ENCODE peak calls at places on chromosomes 4 and X, in four cellular contexts. X is IMR-90, W is H1, V is mesendoderm. Q is an unnamed sample.
A peak's percentile ranks its signal among the peaks of the same experiment; 100 is the strongest.

GRCh38 chrX:40008841-40009461 is 88.8 kb downstream of the BCOR start:
- DNase-seq in X (no peak), V (peak; percentile 78), W (no peak), Q (peak; percentile 75)

GRCh38 chr4:177442623-177443155 is 452 bp upstream of the AGA start:
- DNase-seq in X (no peak), W (no peak), V (no peak), Q (no peak)

GRCh38 chrX:77446840-77447239 is 349 bp upstream of the FGF16 start:
- DNase-seq in V (peak; percentile 1), W (no peak), X (no peak), Q (no peak)

GRCh38 chrX:9681422-9681821 is 84.2 kb downstream of the GPR143 start:
- DNase-seq in W (no peak), V (no peak), X (peak; percentile 65), Q (no peak)

GRCh38 chr4:183437452-183437851 is 7.0 kb upstream of the CDKN2AIP start:
- DNase-seq in W (no peak), V (no peak), X (no peak), Q (no peak)

GRCh38 chr4:189278559-189279165 is 662.0 kb upstream of the FRG1 start:
- DNase-seq in X (peak; percentile 72), V (peak; percentile 21), W (no peak), Q (no peak)

GRCh38 chr4:47222276-47222675 is 190.9 kb downstream of the GABRB1 start:
- DNase-seq in V (no peak), W (no peak), X (peak; percentile 22), Q (no peak)

GRCh38 chr4:7967501-7968261 is 28.0 kb upstream of the AFAP1 start:
- DNase-seq in V (no peak), X (peak; percentile 54), W (no peak), Q (no peak)

GRCh38 chrX:150635952-150636351 is 57.2 kb upstream of the MTMR1 start:
- DNase-seq in V (no peak), X (peak; percentile 84), W (no peak), Q (no peak)

GRCh38 chrX:16114640-16115039 is 8.7 kb upstream of the GRPR start:
- DNase-seq in X (peak; percentile 83), W (no peak), V (no peak), Q (no peak)

GRCh38 chr4:139522457-139522856 is 33.6 kb downstream of the SETD7 start:
- DNase-seq in V (peak; percentile 33), X (no peak), W (no peak), Q (no peak)

GRCh38 chr4:1297456-1298325 is 8.0 kb downstream of the MAEA start:
- DNase-seq in W (no peak), V (peak; percentile 55), X (no peak), Q (no peak)

GRCh38 chrX:107204063-107204605 is 2.1 kb downstream of the NUP62CL start:
- DNase-seq in W (no peak), V (peak; percentile 15), X (no peak), Q (no peak)

GRCh38 chrX:45527834-45528233 is 327.2 kb upstream of the DIPK2B start:
- DNase-seq in V (no peak), X (peak; percentile 29), W (no peak), Q (no peak)

GRCh38 chrX:10508891-10509290 is 111.5 kb downstream of the MID1 start:
- DNase-seq in V (no peak), W (no peak), X (no peak), Q (no peak)

GRCh38 chr4:16439003-16439402 is 212.7 kb upstream of the TAPT1 start:
- DNase-seq in X (peak; percentile 43), V (no peak), W (no peak), Q (no peak)

GRCh38 chr4:39936565-39937418 is 40.9 kb downstream of the PDS5A start:
- DNase-seq in W (no peak), V (peak; percentile 64), X (no peak), Q (no peak)

GRCh38 chr4:40168070-40168469 is 28.8 kb upstream of the RHOH start:
- DNase-seq in X (no peak), V (no peak), W (no peak), Q (no peak)

GRCh38 chrX:56745019-56745418 is 16.0 kb downstream of the NBDY start:
- DNase-seq in X (peak; percentile 78), V (no peak), W (no peak), Q (no peak)

GRCh38 chr4:123816462-123816861 is 419.9 kb downstream of the SPRY1 start:
- DNase-seq in X (no peak), V (peak; percentile 18), W (no peak), Q (no peak)

GRCh38 chr4:153342751-153343552 is 1.5 kb upstream of the MND1 start:
- DNase-seq in V (no peak), X (no peak), W (no peak), Q (no peak)

GRCh38 chrX:69365755-69366154 is 138.4 kb upstream of the NALF2 start:
- DNase-seq in V (no peak), X (no peak), W (no peak), Q (no peak)

GRCh38 chr4:89000844-89001360 is 56.1 kb downstream of the FAM13A start:
- DNase-seq in W (no peak), X (peak; percentile 60), V (no peak), Q (no peak)

GRCh38 chr4:15385928-15386327 is 41.9 kb upstream of the C1QTNF7 start:
- DNase-seq in X (no peak), W (no peak), V (no peak), Q (no peak)

GRCh38 chrX:19751068-19751467 is 136.3 kb downstream of the SH3KBP1 start:
- DNase-seq in X (no peak), V (peak; percentile 14), W (no peak), Q (no peak)

GRCh38 chrX:42577936-42578335 is 200.0 kb downstream of the PPP1R2C start:
- DNase-seq in W (no peak), V (no peak), X (no peak), Q (no peak)

GRCh38 chrX:125205918-125206665 is 113.6 kb upstream of the TEX13C start:
- DNase-seq in W (no peak), X (no peak), V (peak; percentile 82), Q (peak; percentile 66)

DNA sequence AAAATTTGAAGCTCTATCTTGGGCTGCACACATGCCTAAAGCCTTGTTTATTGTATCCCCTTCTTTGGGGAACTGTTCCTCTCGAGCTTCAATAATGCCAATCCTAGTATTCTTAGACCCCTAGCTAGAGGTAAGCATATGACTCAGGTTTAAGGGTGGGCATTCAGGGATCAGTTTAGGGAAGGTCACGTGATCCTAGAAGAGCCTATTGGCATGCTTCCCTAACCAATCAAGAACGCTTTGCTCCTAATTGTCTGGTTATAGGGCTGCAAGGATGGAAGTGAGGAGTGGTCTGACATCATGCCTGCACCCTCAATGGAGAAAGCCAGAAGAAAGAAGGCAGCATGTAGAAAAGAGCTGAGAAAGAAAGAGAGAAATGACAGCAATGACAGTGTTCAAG is 46.9 kb downstream of the TLR10 start:
- DNase-seq in V (no peak), X (no peak), W (no peak), Q (no peak)
- H3K56ac ChIP-seq in V (no peak overlapping the region), X (no peak overlapping the region), W (no peak overlapping the region), Q (no peak overlapping the region)

GRCh38 chr4:74038161-74039064 is at the start of gene CXCL3:
- DNase-seq in X (peak; percentile 40), V (peak; percentile 67), W (no peak), Q (peak; percentile 76)
- H2BK120ac ChIP-seq in X (peak within 1 kb of the TSS; percentile 92), V (no peak within 1 kb of the TSS), W (no peak within 1 kb of the TSS), Q (no peak within 1 kb of the TSS)

GRCh38 chr4:22063613-22064012 is 115.0 kb upstream of the KCNIP4 start:
- DNase-seq in X (no peak), W (no peak), V (no peak), Q (no peak)
- H3K56ac ChIP-seq in X (no peak overlapping the region), W (no peak overlapping the region), V (no peak overlapping the region), Q (no peak overlapping the region)

DNA sequence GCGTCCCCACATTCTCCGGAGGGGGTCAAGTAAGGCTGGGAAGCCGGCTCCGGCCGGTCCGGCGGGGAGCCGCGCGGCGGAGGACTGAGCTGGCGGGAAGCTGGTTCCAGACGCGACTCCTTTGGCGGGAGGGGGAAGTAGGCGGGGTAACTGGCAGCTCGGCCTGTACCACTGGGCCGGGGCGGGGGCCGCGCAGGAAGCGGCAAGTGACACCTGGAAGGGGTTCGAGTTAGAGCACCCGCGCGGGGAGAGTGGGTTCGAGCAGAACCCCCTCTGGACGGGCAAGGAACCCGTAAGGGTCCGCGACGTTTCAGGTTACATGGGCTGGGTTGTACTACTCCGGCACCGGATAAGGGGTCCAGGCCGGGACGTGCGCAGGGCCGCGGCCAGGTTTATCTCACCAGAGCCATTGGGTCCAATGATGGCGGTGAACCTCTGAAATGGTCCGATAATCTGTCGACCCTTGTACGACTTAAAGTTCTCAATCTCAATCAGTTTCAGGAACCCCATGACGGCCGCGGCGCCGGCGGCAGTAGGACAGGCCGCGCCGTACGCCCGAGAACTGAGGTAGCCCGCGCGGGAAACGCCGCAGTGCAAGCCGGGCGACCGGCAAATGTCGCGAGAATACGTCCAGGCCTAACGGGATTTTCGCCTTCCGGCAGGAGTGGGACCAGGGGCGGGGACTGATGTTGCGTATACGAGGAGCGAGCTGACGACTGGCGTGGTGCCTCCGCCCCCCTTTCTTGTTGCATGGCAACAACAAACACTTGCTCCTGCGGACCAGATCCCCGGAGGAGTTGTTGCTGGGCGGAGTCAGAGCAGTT is at the start of the genes RIBC1 and SMC1A:
- DNase-seq in V (peak; percentile 99), X (peak; percentile 98), W (peak; percentile 92), Q (peak; percentile 98)
- H2BK120ac ChIP-seq in V (no peak within 1 kb of the TSS), X (peak within 1 kb of the TSS; percentile 41), W (no peak within 1 kb of the TSS), Q (no peak within 1 kb of the TSS)

DNA sequence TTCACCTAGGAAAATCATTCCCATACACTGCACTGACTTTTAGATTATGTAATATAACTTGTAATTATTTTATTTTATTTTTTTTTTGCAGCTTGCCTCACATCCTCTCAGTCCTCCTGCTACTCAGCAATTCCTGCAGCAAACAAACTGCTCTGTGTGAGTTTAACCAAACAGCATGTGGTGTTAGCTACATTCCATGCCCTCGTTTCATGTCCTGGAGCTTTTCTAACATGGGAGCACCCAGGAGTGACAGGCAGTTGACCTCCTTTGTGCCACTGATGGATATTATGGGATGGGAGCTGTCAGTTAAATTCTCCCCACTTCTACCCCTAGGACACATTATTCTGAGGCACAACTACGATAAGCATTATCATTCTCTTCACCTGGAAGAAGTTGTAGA is 24.8 kb downstream of the CXCL1 start:
- DNase-seq in X (peak; percentile 18), V (peak; percentile 18), W (no peak), Q (no peak)
- H3K56ac ChIP-seq in X (no peak overlapping the region), V (no peak overlapping the region), W (no peak overlapping the region), Q (no peak overlapping the region)